ENCODE peak calls at places on chromosome 4, in ten cellular contexts. One of them, this sample, is unnamed.

GRCh38 chr4:64777286-64777685 is 368.0 kb upstream of the TECRL start:
- DNase-seq in endothelial cell: no peak
- DNase-seq in cardiac muscle cell: no peak
- DNase-seq in heart right ventricle: no peak
- DNase-seq in PC-3: peak
- DNase-seq in adrenal gland: no peak
- DNase-seq in lower leg skin: no peak
- DNase-seq in astrocyte of the cerebellum: peak
- DNase-seq in upper lobe of right lung: no peak
- DNase-seq in WTC11: no peak
- DNase-seq in this sample: no peak

GRCh38 chr4:137755033-137755471 is 222.8 kb upstream of the PCDH18 start:
- DNase-seq in endothelial cell: no peak
- DNase-seq in cardiac muscle cell: no peak
- DNase-seq in heart right ventricle: no peak
- DNase-seq in PC-3: peak
- DNase-seq in adrenal gland: no peak
- DNase-seq in lower leg skin: no peak
- DNase-seq in astrocyte of the cerebellum: no peak
- DNase-seq in upper lobe of right lung: no peak
- DNase-seq in WTC11: no peak
- DNase-seq in this sample: no peak

GRCh38 chr4:186844059-186844681 is 120.5 kb upstream of the FAT1 start:
- DNase-seq in endothelial cell: no peak
- DNase-seq in cardiac muscle cell: no peak
- DNase-seq in heart right ventricle: no peak
- DNase-seq in PC-3: no peak
- DNase-seq in adrenal gland: no peak
- DNase-seq in lower leg skin: no peak
- DNase-seq in astrocyte of the cerebellum: no peak
- DNase-seq in upper lobe of right lung: no peak
- DNase-seq in WTC11: no peak
- DNase-seq in this sample: no peak

GRCh38 chr4:175238827-175239517 is 320.8 kb downstream of the ADAM29 start:
- DNase-seq in endothelial cell: no peak
- DNase-seq in cardiac muscle cell: no peak
- DNase-seq in heart right ventricle: no peak
- DNase-seq in PC-3: peak
- DNase-seq in adrenal gland: no peak
- DNase-seq in lower leg skin: no peak
- DNase-seq in astrocyte of the cerebellum: no peak
- DNase-seq in upper lobe of right lung: no peak
- DNase-seq in WTC11: no peak
- DNase-seq in this sample: no peak

GRCh38 chr4:110516106-110516922 is 40.4 kb downstream of the ENPEP start:
- DNase-seq in endothelial cell: peak
- DNase-seq in cardiac muscle cell: peak
- DNase-seq in heart right ventricle: peak
- DNase-seq in PC-3: peak
- DNase-seq in adrenal gland: peak
- DNase-seq in lower leg skin: peak
- DNase-seq in astrocyte of the cerebellum: no peak
- DNase-seq in upper lobe of right lung: peak
- DNase-seq in WTC11: peak
- DNase-seq in this sample: peak

GRCh38 chr4:109254845-109255244 is 47.6 kb downstream of the COL25A1 start:
- DNase-seq in endothelial cell: no peak
- DNase-seq in cardiac muscle cell: no peak
- DNase-seq in heart right ventricle: no peak
- DNase-seq in PC-3: no peak
- DNase-seq in adrenal gland: no peak
- DNase-seq in lower leg skin: no peak
- DNase-seq in astrocyte of the cerebellum: no peak
- DNase-seq in upper lobe of right lung: no peak
- DNase-seq in WTC11: no peak
- DNase-seq in this sample: no peak

GRCh38 chr4:128451270-128451905 is 163.8 kb upstream of the PGRMC2 start:
- DNase-seq in endothelial cell: no peak
- DNase-seq in cardiac muscle cell: no peak
- DNase-seq in heart right ventricle: no peak
- DNase-seq in PC-3: peak
- DNase-seq in adrenal gland: no peak
- DNase-seq in lower leg skin: no peak
- DNase-seq in astrocyte of the cerebellum: no peak
- DNase-seq in upper lobe of right lung: no peak
- DNase-seq in WTC11: no peak
- DNase-seq in this sample: no peak

GRCh38 chr4:52889778-52890400 is 27.8 kb downstream of the RASL11B start:
- DNase-seq in endothelial cell: no peak
- DNase-seq in cardiac muscle cell: no peak
- DNase-seq in heart right ventricle: no peak
- DNase-seq in PC-3: peak
- DNase-seq in adrenal gland: no peak
- DNase-seq in lower leg skin: no peak
- DNase-seq in astrocyte of the cerebellum: no peak
- DNase-seq in upper lobe of right lung: no peak
- DNase-seq in WTC11: no peak
- DNase-seq in this sample: no peak

GRCh38 chr4:6898763-6899162 is 10.9 kb upstream of the TBC1D14 start:
- DNase-seq in endothelial cell: no peak
- DNase-seq in cardiac muscle cell: no peak
- DNase-seq in heart right ventricle: no peak
- DNase-seq in PC-3: no peak
- DNase-seq in adrenal gland: no peak
- DNase-seq in lower leg skin: no peak
- DNase-seq in astrocyte of the cerebellum: no peak
- DNase-seq in upper lobe of right lung: no peak
- DNase-seq in WTC11: no peak
- DNase-seq in this sample: no peak

GRCh38 chr4:179328627-179329026 is 1886.4 kb upstream of the AGA start:
- DNase-seq in endothelial cell: no peak
- DNase-seq in cardiac muscle cell: no peak
- DNase-seq in heart right ventricle: no peak
- DNase-seq in PC-3: no peak
- DNase-seq in adrenal gland: no peak
- DNase-seq in lower leg skin: no peak
- DNase-seq in astrocyte of the cerebellum: no peak
- DNase-seq in upper lobe of right lung: no peak
- DNase-seq in WTC11: no peak
- DNase-seq in this sample: no peak

GRCh38 chr4:95701500-95701899 is 138.4 kb upstream of the PDHA2 start:
- DNase-seq in endothelial cell: no peak
- DNase-seq in cardiac muscle cell: no peak
- DNase-seq in heart right ventricle: no peak
- DNase-seq in PC-3: peak
- DNase-seq in adrenal gland: no peak
- DNase-seq in lower leg skin: no peak
- DNase-seq in astrocyte of the cerebellum: peak
- DNase-seq in upper lobe of right lung: no peak
- DNase-seq in WTC11: no peak
- DNase-seq in this sample: no peak

GRCh38 chr4:61959087-61959486 is 759.0 kb downstream of the ADGRL3 start:
- DNase-seq in endothelial cell: no peak
- DNase-seq in cardiac muscle cell: no peak
- DNase-seq in heart right ventricle: no peak
- DNase-seq in PC-3: no peak
- DNase-seq in adrenal gland: no peak
- DNase-seq in lower leg skin: no peak
- DNase-seq in astrocyte of the cerebellum: no peak
- DNase-seq in upper lobe of right lung: no peak
- DNase-seq in WTC11: no peak
- DNase-seq in this sample: no peak

GRCh38 chr4:177051473-177052060 is 258.1 kb upstream of the NEIL3 start:
- DNase-seq in endothelial cell: peak
- DNase-seq in cardiac muscle cell: peak
- DNase-seq in heart right ventricle: no peak
- DNase-seq in PC-3: peak
- DNase-seq in adrenal gland: no peak
- DNase-seq in lower leg skin: no peak
- DNase-seq in astrocyte of the cerebellum: no peak
- DNase-seq in upper lobe of right lung: no peak
- DNase-seq in WTC11: peak
- DNase-seq in this sample: peak

GRCh38 chr4:3220586-3221494 is 28.1 kb upstream of the MSANTD1 start:
- DNase-seq in endothelial cell: no peak
- DNase-seq in cardiac muscle cell: no peak
- DNase-seq in heart right ventricle: no peak
- DNase-seq in PC-3: no peak
- DNase-seq in adrenal gland: no peak
- DNase-seq in lower leg skin: no peak
- DNase-seq in astrocyte of the cerebellum: no peak
- DNase-seq in upper lobe of right lung: no peak
- DNase-seq in WTC11: no peak
- DNase-seq in this sample: no peak

GRCh38 chr4:39637572-39638357 is 900 bp downstream of the SMIM14 start:
- DNase-seq in endothelial cell: peak
- DNase-seq in cardiac muscle cell: peak
- DNase-seq in heart right ventricle: peak
- DNase-seq in PC-3: peak
- DNase-seq in adrenal gland: peak
- DNase-seq in lower leg skin: peak
- DNase-seq in astrocyte of the cerebellum: peak
- DNase-seq in upper lobe of right lung: peak
- DNase-seq in WTC11: peak
- DNase-seq in this sample: peak

GRCh38 chr4:11675051-11675800 is 246.5 kb upstream of the HS3ST1 start:
- DNase-seq in endothelial cell: no peak
- DNase-seq in cardiac muscle cell: no peak
- DNase-seq in heart right ventricle: no peak
- DNase-seq in PC-3: no peak
- DNase-seq in adrenal gland: no peak
- DNase-seq in lower leg skin: no peak
- DNase-seq in astrocyte of the cerebellum: no peak
- DNase-seq in upper lobe of right lung: no peak
- DNase-seq in WTC11: no peak
- DNase-seq in this sample: no peak

GRCh38 chr4:13289391-13289790 is 194.7 kb downstream of the RAB28 start:
- DNase-seq in endothelial cell: no peak
- DNase-seq in cardiac muscle cell: no peak
- DNase-seq in heart right ventricle: no peak
- DNase-seq in PC-3: peak
- DNase-seq in adrenal gland: peak
- DNase-seq in lower leg skin: no peak
- DNase-seq in astrocyte of the cerebellum: no peak
- DNase-seq in upper lobe of right lung: no peak
- DNase-seq in WTC11: no peak
- DNase-seq in this sample: no peak

GRCh38 chr4:54276633-54277426 is 47.7 kb downstream of the PDGFRA start:
- DNase-seq in endothelial cell: no peak
- DNase-seq in cardiac muscle cell: no peak
- DNase-seq in heart right ventricle: no peak
- DNase-seq in PC-3: no peak
- DNase-seq in adrenal gland: no peak
- DNase-seq in lower leg skin: no peak
- DNase-seq in astrocyte of the cerebellum: no peak
- DNase-seq in upper lobe of right lung: no peak
- DNase-seq in WTC11: peak
- DNase-seq in this sample: no peak

GRCh38 chr4:8607603-8608481 is 15.3 kb downstream of the CPZ start:
- DNase-seq in endothelial cell: peak
- DNase-seq in cardiac muscle cell: peak
- DNase-seq in heart right ventricle: no peak
- DNase-seq in PC-3: peak
- DNase-seq in adrenal gland: no peak
- DNase-seq in lower leg skin: no peak
- DNase-seq in astrocyte of the cerebellum: no peak
- DNase-seq in upper lobe of right lung: no peak
- DNase-seq in WTC11: peak
- DNase-seq in this sample: peak

DNA sequence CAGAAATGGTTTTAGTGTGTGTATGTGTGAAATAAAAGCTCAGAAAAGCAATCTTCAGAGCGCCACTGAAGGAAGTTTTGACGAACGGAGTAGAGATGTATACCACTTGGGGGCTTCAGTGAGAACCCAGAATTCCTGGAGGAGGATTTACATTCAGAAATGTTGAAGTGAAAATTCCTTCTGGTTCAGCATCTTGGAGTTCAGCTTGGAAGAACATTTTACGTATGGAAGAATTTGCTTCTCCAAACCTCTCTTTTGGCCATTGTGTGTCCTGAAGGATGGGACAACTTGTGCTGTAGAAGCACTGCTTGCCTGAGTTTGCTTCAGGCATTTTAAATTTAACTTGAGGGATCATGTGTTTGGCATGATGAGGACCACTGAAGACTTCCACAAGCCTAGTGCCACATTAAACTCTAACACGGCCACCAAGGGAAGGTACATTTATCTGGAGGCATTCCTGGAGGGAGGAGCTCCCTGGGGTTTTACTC is 704 bp downstream of the SHROOM3 start:
- DNase-seq in endothelial cell: no peak
- DNase-seq in cardiac muscle cell: no peak
- DNase-seq in heart right ventricle: no peak
- DNase-seq in PC-3: no peak
- DNase-seq in adrenal gland: no peak
- DNase-seq in lower leg skin: no peak
- DNase-seq in astrocyte of the cerebellum: no peak
- DNase-seq in upper lobe of right lung: no peak
- DNase-seq in WTC11: no peak
- DNase-seq in this sample: no peak
- TF ChIP-seq CTCF in endothelial cell: no peak
- TF ChIP-seq CTCF in cardiac muscle cell: peak
- TF ChIP-seq CTCF in heart right ventricle: no peak
- TF ChIP-seq CTCF in PC-3: no peak
- TF ChIP-seq CTCF in adrenal gland: no peak
- TF ChIP-seq CTCF in lower leg skin: no peak
- TF ChIP-seq CTCF in astrocyte of the cerebellum: peak
- TF ChIP-seq CTCF in upper lobe of right lung: no peak
- TF ChIP-seq CTCF in WTC11: no peak
- TF ChIP-seq CTCF in this sample: no peak

GRCh38 chr4:77418333-77418732 is 187.3 kb upstream of the CXCL13 start:
- DNase-seq in endothelial cell: peak
- DNase-seq in cardiac muscle cell: no peak
- DNase-seq in heart right ventricle: no peak
- DNase-seq in PC-3: peak
- DNase-seq in adrenal gland: no peak
- DNase-seq in lower leg skin: no peak
- DNase-seq in astrocyte of the cerebellum: no peak
- DNase-seq in upper lobe of right lung: no peak
- DNase-seq in WTC11: no peak
- DNase-seq in this sample: no peak
- TF ChIP-seq CTCF in endothelial cell: no peak
- TF ChIP-seq CTCF in cardiac muscle cell: peak
- TF ChIP-seq CTCF in heart right ventricle: no peak
- TF ChIP-seq CTCF in PC-3: peak
- TF ChIP-seq CTCF in adrenal gland: no peak
- TF ChIP-seq CTCF in lower leg skin: no peak
- TF ChIP-seq CTCF in astrocyte of the cerebellum: peak
- TF ChIP-seq CTCF in upper lobe of right lung: no peak
- TF ChIP-seq CTCF in WTC11: no peak
- TF ChIP-seq CTCF in this sample: no peak

GRCh38 chr4:46648088-46648744 is 258.3 kb upstream of the GABRA2 start:
- DNase-seq in endothelial cell: peak
- DNase-seq in cardiac muscle cell: peak
- DNase-seq in heart right ventricle: no peak
- DNase-seq in PC-3: peak
- DNase-seq in adrenal gland: no peak
- DNase-seq in lower leg skin: no peak
- DNase-seq in astrocyte of the cerebellum: peak
- DNase-seq in upper lobe of right lung: no peak
- DNase-seq in WTC11: peak
- DNase-seq in this sample: peak
- TF ChIP-seq CTCF in endothelial cell: peak
- TF ChIP-seq CTCF in cardiac muscle cell: peak
- TF ChIP-seq CTCF in heart right ventricle: no peak
- TF ChIP-seq CTCF in PC-3: peak
- TF ChIP-seq CTCF in adrenal gland: no peak
- TF ChIP-seq CTCF in lower leg skin: no peak
- TF ChIP-seq CTCF in astrocyte of the cerebellum: peak
- TF ChIP-seq CTCF in upper lobe of right lung: peak
- TF ChIP-seq CTCF in WTC11: peak
- TF ChIP-seq CTCF in this sample: peak

GRCh38 chr4:151530783-151531182 is 121.8 kb downstream of the FHIP1A start:
- DNase-seq in endothelial cell: no peak
- DNase-seq in cardiac muscle cell: peak
- DNase-seq in heart right ventricle: no peak
- DNase-seq in PC-3: peak
- DNase-seq in adrenal gland: no peak
- DNase-seq in lower leg skin: no peak
- DNase-seq in astrocyte of the cerebellum: no peak
- DNase-seq in upper lobe of right lung: no peak
- DNase-seq in WTC11: no peak
- DNase-seq in this sample: no peak
- TF ChIP-seq CTCF in endothelial cell: no peak
- TF ChIP-seq CTCF in cardiac muscle cell: peak
- TF ChIP-seq CTCF in heart right ventricle: peak
- TF ChIP-seq CTCF in PC-3: peak
- TF ChIP-seq CTCF in adrenal gland: no peak
- TF ChIP-seq CTCF in lower leg skin: no peak
- TF ChIP-seq CTCF in astrocyte of the cerebellum: peak
- TF ChIP-seq CTCF in upper lobe of right lung: peak
- TF ChIP-seq CTCF in WTC11: no peak
- TF ChIP-seq CTCF in this sample: no peak